ENCODE peak calls at places on chromosomes 13 and 19, in eight cellular contexts. C is H9, M is prostate gland, Z is transverse colon, B is neural progenitor cell, F is left ventricle myocardium inferior, T is ovary, D is WTC11. H is an unnamed sample.

GRCh38 chr13:39676315-39676876 is 20.9 kb downstream of the COG6 start:
- DNase-seq in Z (no peak), M (peak), T (no peak), F (no peak), B (peak), C (no peak), D (no peak), H (no peak)

GRCh38 chr19:50720921-50721291 is 1.3 kb upstream of the SHANK1 start:
- DNase-seq in F (no peak), C (no peak), D (peak), Z (no peak), M (no peak), B (peak), T (no peak), H (no peak)

GRCh38 chr13:80048802-80049201 is 292.1 kb downstream of the SPRY2 start:
- DNase-seq in F (peak), B (peak), Z (peak), C (peak), D (peak), M (no peak), T (peak), H (peak)

GRCh38 chr13:113977976-113978375 is 4.1 kb upstream of the C13orf46 start:
- DNase-seq in M (no peak), F (no peak), B (no peak), Z (no peak), D (peak), C (no peak), T (no peak), H (no peak)

GRCh38 chr19:45774765-45775164 is 5.7 kb upstream of the SIX5 start:
- DNase-seq in F (no peak), C (peak), B (no peak), T (no peak), M (no peak), D (peak), Z (peak), H (no peak)

GRCh38 chr13:50732712-50733111 is 110.8 kb downstream of the DLEU7 start:
- DNase-seq in B (no peak), M (no peak), T (no peak), F (no peak), D (no peak), C (no peak), Z (no peak), H (no peak)

GRCh38 chr19:16532440-16533273 is 9.6 kb downstream of the CHERP start:
- DNase-seq in M (no peak), T (no peak), D (no peak), C (no peak), B (no peak), F (no peak), Z (no peak), H (no peak)

GRCh38 chr19:11251650-11252314 is 10.5 kb downstream of the DOCK6 start:
- DNase-seq in Z (no peak), B (no peak), M (no peak), T (no peak), F (no peak), D (no peak), C (no peak), H (no peak)

GRCh38 chr19:16825312-16826168 is 3.7 kb upstream of the SIN3B start:
- DNase-seq in C (peak), F (peak), Z (peak), M (peak), T (peak), B (peak), D (peak), H (peak)

GRCh38 chr13:44921931-44922758 is 67.1 kb downstream of the NUFIP1 start:
- DNase-seq in M (peak), B (no peak), Z (peak), F (no peak), D (no peak), C (no peak), T (no peak), H (no peak)

GRCh38 chr13:30708541-30708940 is 26.8 kb upstream of the ALOX5AP start:
- DNase-seq in T (no peak), C (no peak), B (no peak), F (no peak), D (no peak), Z (no peak), M (no peak), H (no peak)

GRCh38 chr19:5026706-5027273 is 57.9 kb downstream of the KDM4B start:
- DNase-seq in D (peak), M (no peak), T (no peak), Z (no peak), B (no peak), F (no peak), C (no peak), H (no peak)
- TF ChIP-seq CTCF in D (peak), M (peak), T (no peak), Z (no peak), B (peak), F (no peak), C (peak), H (no peak)

GRCh38 chr19:34094960-34095359 is 77.3 kb upstream of the LSM14A start:
- DNase-seq in M (no peak), C (no peak), D (no peak), B (no peak), T (no peak), F (no peak), Z (no peak), H (no peak)

DNA sequence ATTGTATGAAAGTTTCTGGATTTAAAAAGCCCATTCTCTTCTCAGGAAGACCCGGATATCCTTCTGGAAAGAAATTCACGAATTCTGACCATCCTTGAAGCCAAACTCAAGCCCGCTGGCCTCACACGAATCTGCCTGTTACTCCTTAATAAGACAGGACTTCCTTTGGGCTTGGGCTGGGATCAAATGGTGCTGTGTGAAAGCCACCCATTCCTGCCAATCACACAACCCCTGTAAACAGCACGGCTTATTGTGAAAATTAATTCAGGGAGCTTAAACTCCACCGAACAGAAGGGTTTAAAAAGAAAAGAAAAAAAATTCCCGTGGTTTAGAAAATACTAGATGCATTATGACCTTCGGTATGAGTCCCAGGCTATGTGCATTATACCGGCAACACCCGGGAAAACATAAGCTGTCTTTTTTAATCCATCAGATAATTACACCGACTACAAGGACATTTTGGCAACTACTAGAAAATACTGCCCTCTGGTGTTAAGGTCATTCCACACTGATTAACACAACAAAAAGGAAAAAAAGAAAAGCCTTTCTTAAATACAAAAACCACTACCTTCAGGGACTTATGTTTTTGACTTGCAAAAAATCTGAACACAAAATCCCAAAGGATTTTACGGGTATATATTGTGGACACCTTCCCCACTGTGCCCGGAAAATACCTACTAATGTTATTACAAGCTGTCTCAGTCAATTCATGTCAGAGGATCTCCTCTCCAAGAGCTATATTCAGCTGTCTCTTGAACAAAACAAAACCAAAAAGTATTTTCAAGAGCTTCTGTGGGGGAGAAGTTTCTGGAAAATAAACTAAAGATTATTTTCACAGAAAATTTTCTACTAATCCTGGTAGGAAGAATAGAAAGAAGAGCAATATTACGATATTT is 76.0 kb upstream of the LSM14A start:
- DNase-seq in Z (no peak), C (peak), T (no peak), M (peak), F (no peak), D (peak), B (peak), H (no peak)
- TF ChIP-seq CTCF in Z (peak), C (peak), T (no peak), M (peak), F (peak), D (peak), B (peak), H (peak)

DNA sequence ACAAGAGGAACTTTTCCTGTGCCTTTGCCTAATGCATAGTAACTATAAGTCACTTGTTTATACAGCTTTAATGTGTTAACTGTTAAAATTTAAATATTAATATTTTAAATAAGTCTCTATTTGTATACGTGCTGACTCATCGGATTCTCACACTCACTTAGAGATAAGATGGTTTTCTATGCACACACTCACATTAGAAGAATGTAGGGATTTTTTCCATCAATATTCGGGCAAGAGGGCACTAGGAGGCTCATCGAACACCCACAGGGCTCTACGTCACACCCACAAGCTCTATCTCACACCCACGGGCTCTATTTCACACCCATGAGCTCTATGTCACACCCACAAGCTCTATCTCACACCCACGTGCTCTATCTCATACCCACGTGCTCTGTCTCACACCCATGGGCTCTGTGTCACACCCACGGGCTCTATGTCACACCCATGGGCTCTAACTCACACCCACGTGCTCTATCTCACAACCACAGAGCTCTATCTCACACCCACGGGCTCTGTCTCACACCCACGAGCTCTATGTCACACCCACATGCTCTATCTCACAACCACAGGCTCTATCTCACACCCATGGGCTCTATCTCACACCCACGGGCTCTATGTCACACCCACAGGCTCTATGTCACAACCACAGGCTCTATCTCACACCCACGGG is 73.4 kb downstream of the COL4A2 start:
- DNase-seq in F (no peak), B (no peak), D (no peak), T (no peak), C (no peak), Z (no peak), M (no peak), H (no peak)
- TF ChIP-seq CTCF in F (no peak), B (no peak), D (no peak), T (no peak), C (no peak), Z (no peak), M (no peak), H (no peak)

DNA sequence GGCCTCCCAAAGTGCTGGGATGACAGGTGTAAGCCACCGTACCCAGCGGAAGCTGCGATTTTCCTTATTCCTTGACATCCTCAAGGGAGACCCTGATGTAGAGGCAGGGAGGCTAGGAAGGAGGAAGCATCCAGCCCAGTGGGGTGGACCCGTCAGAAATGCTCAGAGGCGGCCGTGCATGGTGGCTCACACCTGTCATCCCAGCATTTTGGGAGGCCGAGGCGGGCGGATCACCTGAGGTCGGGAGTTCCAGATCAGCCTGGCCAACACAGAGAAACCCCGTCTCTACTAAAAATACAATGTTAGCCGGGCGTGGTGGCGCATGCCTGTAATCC is 11.6 kb downstream of the GZMM start:
- DNase-seq in M (no peak), D (no peak), Z (no peak), C (no peak), B (no peak), T (no peak), F (no peak), H (no peak)
- TF ChIP-seq CTCF in M (no peak), D (no peak), Z (no peak), C (no peak), B (no peak), T (no peak), F (no peak), H (no peak)

GRCh38 chr13:27281420-27281819 is 10.8 kb downstream of the RASL11A start:
- DNase-seq in T (no peak), C (no peak), Z (peak), F (no peak), D (no peak), M (no peak), B (no peak), H (no peak)
- TF ChIP-seq CTCF in T (no peak), C (no peak), Z (no peak), F (no peak), D (no peak), M (no peak), B (no peak), H (no peak)

GRCh38 chr19:6199240-6199983 is 63.9 kb downstream of the ACSBG2 start:
- DNase-seq in B (peak), M (peak), T (peak), F (peak), Z (peak), D (peak), C (peak), H (peak)
- TF ChIP-seq CTCF in B (peak), M (peak), T (peak), F (peak), Z (peak), D (no peak), C (peak), H (no peak)

DNA sequence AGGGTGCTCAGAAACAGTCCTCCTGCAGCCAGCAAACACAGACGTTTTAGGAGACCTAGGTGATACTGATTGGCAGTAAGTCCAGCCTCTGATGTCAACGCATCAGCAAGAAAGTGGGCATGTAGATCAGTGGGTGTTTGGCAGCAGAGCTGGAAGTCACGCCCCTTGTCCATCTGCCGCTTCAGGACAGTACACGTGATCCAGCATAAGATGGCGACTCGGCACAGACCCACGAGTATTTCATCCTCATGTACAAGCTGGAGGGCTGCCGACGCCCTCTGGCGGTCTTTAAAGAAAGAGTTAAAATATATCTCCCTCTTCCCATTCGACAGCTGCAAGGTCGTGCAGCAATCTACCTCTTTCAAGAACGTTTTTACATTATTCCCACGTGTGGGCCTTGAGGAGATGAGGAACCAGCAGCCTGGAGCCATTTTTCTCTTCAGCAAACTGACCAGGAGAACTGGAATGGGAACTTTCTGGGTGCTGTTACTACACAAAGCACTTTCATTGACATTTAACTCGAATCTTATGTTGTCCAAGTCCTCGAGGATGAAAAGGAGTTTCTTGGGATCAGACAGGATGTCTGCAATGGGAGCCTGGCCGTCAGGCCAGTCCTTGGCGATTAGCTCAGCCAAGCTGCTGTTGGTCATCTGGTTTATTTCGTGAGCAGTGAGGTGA is 22.3 kb downstream of the NLRP11 start:
- DNase-seq in T (peak), Z (peak), B (peak), F (peak), D (peak), C (peak), M (peak), H (no peak)
- TF ChIP-seq CTCF in T (no peak), Z (peak), B (peak), F (peak), D (no peak), C (peak), M (peak), H (no peak)

DNA sequence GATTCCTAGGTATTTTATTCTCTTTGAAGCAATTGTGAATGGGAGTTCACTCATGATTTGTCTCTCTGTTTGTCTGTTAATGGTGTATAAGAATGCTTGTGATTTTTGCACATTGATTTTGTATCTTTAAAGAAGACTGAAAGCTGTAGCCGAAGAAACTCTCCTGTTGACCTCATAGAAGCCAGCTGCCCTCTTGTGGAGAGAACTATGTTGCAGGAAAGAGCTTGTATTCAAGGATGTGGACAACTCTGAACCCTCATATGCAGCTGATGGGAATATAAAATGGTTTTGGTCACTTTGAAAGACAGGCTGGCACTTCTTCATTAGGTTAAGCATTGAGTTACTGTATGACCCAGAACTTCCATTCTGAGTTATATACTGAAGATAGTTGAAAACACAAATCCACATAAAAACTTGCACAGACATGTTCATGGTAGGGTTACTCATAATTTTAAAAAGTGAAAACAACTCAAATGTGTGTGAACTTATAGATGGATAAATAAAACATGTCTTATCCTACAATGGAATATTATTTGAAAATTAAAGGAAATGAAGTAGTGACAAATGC is 65.8 kb upstream of the SLITRK6 start:
- DNase-seq in T (no peak), F (no peak), M (no peak), D (peak), C (peak), Z (no peak), B (peak), H (no peak)
- TF ChIP-seq CTCF in T (no peak), F (no peak), M (no peak), D (peak), C (peak), Z (no peak), B (peak), H (no peak)